ENCODE peak calls at places on chromosome 5, in ten cellular contexts. J is WTC11; R is fibroblast of villous mesenchyme; W is ACHN; B is naive thymus-derived CD8-positive, alpha-beta T cell; N is nephron progenitor cell; E is caudate nucleus; Y is choroid plexus epithelial cell; V is right cardiac atrium; I is ELR. S is an unnamed sample.

GRCh38 chr5:60066502-60066901 is 173.0 kb upstream of the PDE4D start:
- DNase-seq in J (no peak), R (peak), W (no peak), B (no peak), N (no peak), E (no peak), Y (peak), V (no peak), I (peak), S (no peak)

GRCh38 chr5:51895834-51896233 is 512.6 kb downstream of the ISL1 start:
- DNase-seq in J (no peak), R (no peak), W (no peak), B (no peak), N (no peak), E (no peak), Y (no peak), V (no peak), I (no peak), S (no peak)

GRCh38 chr5:127987354-127988148 is 96.0 kb upstream of the SLC12A2 start:
- DNase-seq in J (no peak), R (peak), W (no peak), B (no peak), N (no peak), E (no peak), Y (no peak), V (no peak), I (no peak), S (no peak)

GRCh38 chr5:94467560-94468504 is 150.6 kb downstream of the KIAA0825 start:
- DNase-seq in J (no peak), R (no peak), W (no peak), B (no peak), N (no peak), E (no peak), Y (no peak), V (no peak), I (no peak), S (no peak)

GRCh38 chr5:58245479-58245845 is 214.4 kb downstream of the PLK2 start:
- DNase-seq in J (no peak), R (no peak), W (no peak), B (no peak), N (no peak), E (no peak), Y (no peak), V (no peak), I (no peak), S (no peak)

GRCh38 chr5:139723986-139724587 is 71.5 kb upstream of the PSD2 start:
- DNase-seq in J (no peak), R (no peak), W (no peak), B (no peak), N (no peak), E (no peak), Y (no peak), V (no peak), I (no peak), S (no peak)

GRCh38 chr5:79971156-79971555 is 19.9 kb downstream of the MTX3 start:
- DNase-seq in J (no peak), R (peak), W (no peak), B (no peak), N (no peak), E (no peak), Y (peak), V (no peak), I (peak), S (no peak)

GRCh38 chr5:175690586-175690985 is 32.7 kb downstream of the HRH2 start:
- DNase-seq in J (no peak), R (no peak), W (no peak), B (no peak), N (no peak), E (no peak), Y (no peak), V (no peak), I (no peak), S (no peak)

GRCh38 chr5:44189255-44189654 is 200.0 kb downstream of the FGF10 start:
- DNase-seq in J (no peak), R (no peak), W (no peak), B (no peak), N (no peak), E (no peak), Y (no peak), V (no peak), I (no peak), S (no peak)

GRCh38 chr5:88881566-88881965 is 1.4 kb downstream of the MEF2C start:
- DNase-seq in J (no peak), R (peak), W (peak), B (no peak), N (no peak), E (no peak), Y (peak), V (no peak), I (peak), S (no peak)

GRCh38 chr5:157265714-157266285 is at the start of gene CYFIP2:
- DNase-seq in J (peak), R (peak), W (peak), B (peak), N (peak), E (peak), Y (no peak), V (peak), I (peak), S (peak)

GRCh38 chr5:76757049-76757448 is 41.1 kb downstream of the F2R start:
- DNase-seq in J (no peak), R (no peak), W (no peak), B (no peak), N (no peak), E (no peak), Y (no peak), V (no peak), I (no peak), S (no peak)

GRCh38 chr5:150763023-150763793 is 4.4 kb upstream of the DCTN4 start:
- DNase-seq in J (no peak), R (peak), W (no peak), B (no peak), N (no peak), E (no peak), Y (peak), V (peak), I (peak), S (no peak)

GRCh38 chr5:107478068-107478641 is 192.6 kb downstream of the EFNA5 start:
- DNase-seq in J (no peak), R (no peak), W (no peak), B (no peak), N (no peak), E (no peak), Y (no peak), V (no peak), I (no peak), S (peak)

GRCh38 chr5:86665984-86666760 is 48.4 kb downstream of the COX7C start:
- DNase-seq in J (peak), R (no peak), W (no peak), B (peak), N (no peak), E (no peak), Y (no peak), V (no peak), I (no peak), S (no peak)

GRCh38 chr5:51872144-51872543 is 488.9 kb downstream of the ISL1 start:
- DNase-seq in J (no peak), R (no peak), W (no peak), B (no peak), N (no peak), E (no peak), Y (no peak), V (no peak), I (no peak), S (no peak)

GRCh38 chr5:51242453-51242852 is 140.8 kb upstream of the ISL1 start:
- DNase-seq in J (no peak), R (no peak), W (no peak), B (no peak), N (no peak), E (no peak), Y (no peak), V (no peak), I (no peak), S (no peak)

GRCh38 chr5:99763021-99763814 is 772.0 kb upstream of the FAM174A start:
- DNase-seq in J (peak), R (no peak), W (no peak), B (no peak), N (no peak), E (no peak), Y (no peak), V (no peak), I (no peak), S (no peak)

GRCh38 chr5:67246546-67246945 is 49.9 kb upstream of the CD180 start:
- DNase-seq in J (no peak), R (no peak), W (no peak), B (no peak), N (no peak), E (no peak), Y (no peak), V (no peak), I (no peak), S (no peak)

GRCh38 chr5:178590924-178591423 is 781 bp upstream of the COL23A1 start:
- DNase-seq in J (no peak), R (no peak), W (no peak), B (no peak), N (no peak), E (no peak), Y (peak), V (no peak), I (no peak), S (no peak)

GRCh38 chr5:14510156-14510734 is 71.3 kb upstream of the OTULINL start:
- DNase-seq in J (no peak), R (peak), W (no peak), B (no peak), N (no peak), E (peak), Y (no peak), V (no peak), I (no peak), S (no peak)

GRCh38 chr5:65010841-65011240 is 242.1 kb downstream of the CWC27 start:
- DNase-seq in J (no peak), R (no peak), W (no peak), B (no peak), N (no peak), E (no peak), Y (no peak), V (no peak), I (no peak), S (peak)

GRCh38 chr5:32217886-32218396 is 43.8 kb upstream of the GOLPH3 start:
- DNase-seq in J (no peak), R (peak), W (no peak), B (no peak), N (no peak), E (no peak), Y (peak), V (no peak), I (no peak), S (no peak)

S was measured in small intestine.